ENCODE peak calls at places on chromosomes 3 and 15, in seven cellular contexts. G is NCI-H1436; D is activated CD8-positive, alpha-beta memory T cell treated with anti-CD3 and anti-CD28 coated beads for 24 hours; J is kidney tubule cell; H is cardiac septum; P is anterior cingulate cortex; L is NCI-H345. Y is an unnamed sample.

GRCh38 chr3:32780735-32781210 is 37.0 kb upstream of the TRIM71 start:
- DNase-seq in G (no peak), D (no peak), J (peak), H (peak), P (no peak), L (peak), Y (no peak)

GRCh38 chr15:62845239-62846126 is 197.1 kb upstream of the TPM1 start:
- DNase-seq in G (no peak), D (no peak), J (peak), H (no peak), P (no peak), L (no peak), Y (no peak)

GRCh38 chr15:62118446-62118964 is 46.6 kb downstream of the C2CD4B start:
- DNase-seq in G (no peak), D (no peak), J (peak), H (no peak), P (no peak), L (no peak), Y (no peak)

GRCh38 chr15:83734487-83734886 is 80.6 kb downstream of the ADAMTSL3 start:
- DNase-seq in G (no peak), D (no peak), J (peak), H (no peak), P (no peak), L (no peak), Y (no peak)

GRCh38 chr3:10248984-10249748 is 907 bp downstream of the TATDN2 start:
- DNase-seq in G (no peak), D (peak), J (peak), H (peak), P (no peak), L (no peak), Y (no peak)

GRCh38 chr3:65732060-65732933 is 306.4 kb downstream of the MAGI1 start:
- DNase-seq in G (peak), D (no peak), J (peak), H (no peak), P (no peak), L (peak), Y (peak)

GRCh38 chr15:84839714-84840113 is 22.6 kb downstream of the ALPK3 start:
- DNase-seq in G (no peak), D (peak), J (no peak), H (no peak), P (no peak), L (no peak), Y (no peak)

GRCh38 chr15:66936115-66936863 is 129.1 kb upstream of the SMAD3 start:
- DNase-seq in G (no peak), D (no peak), J (no peak), H (peak), P (no peak), L (no peak), Y (peak)

GRCh38 chr3:48500656-48501055 is 3.3 kb downstream of the SHISA5 start:
- DNase-seq in G (no peak), D (no peak), J (no peak), H (no peak), P (no peak), L (no peak), Y (no peak)

GRCh38 chr3:58528629-58529028 is 8.4 kb downstream of the ACOX2 start:
- DNase-seq in G (no peak), D (no peak), J (peak), H (no peak), P (no peak), L (peak), Y (no peak)

GRCh38 chr3:27681249-27681748 is 40.8 kb downstream of the EOMES start:
- DNase-seq in G (peak), D (no peak), J (peak), H (no peak), P (no peak), L (peak), Y (peak)

Y was measured in fibroblast of the conjunctiva.